ENCODE peak calls at places on chromosome 14, in six cellular contexts. N is H1, Y is neuronal stem cell, B is H9, E is IMR-90, K is mesenchymal stem cell. V is an unnamed sample.

GRCh38 chr14:68464716-68465115 is 328.2 kb downstream of the ZFP36L1 start:
- DNase-seq in E (peak; percentile 64), B (no peak), Y (no peak), K (no peak), N (no peak), V (no peak)

GRCh38 chr14:105389976-105390848 is 8.1 kb upstream of the TEX22 start:
- DNase-seq in K (no peak), E (no peak), Y (no peak), N (no peak), B (no peak), V (no peak)

GRCh38 chr14:51692646-51693045 is 40.9 kb downstream of the FRMD6 start:
- DNase-seq in N (no peak), E (peak; percentile 47), K (no peak), Y (no peak), B (no peak), V (no peak)

GRCh38 chr14:70281938-70282337 is 77.5 kb downstream of the COX16 start:
- DNase-seq in B (no peak), Y (no peak), E (no peak), K (no peak), N (no peak), V (peak; percentile 8)

GRCh38 chr14:61662001-61662400 is 33.3 kb upstream of the HIF1A start:
- DNase-seq in E (peak; percentile 11), B (no peak), Y (no peak), K (no peak), N (no peak), V (no peak)

GRCh38 chr14:72776701-72777255 is 117.1 kb downstream of the DPF3 start:
- DNase-seq in K (no peak), E (no peak), Y (no peak), B (no peak), N (no peak), V (no peak)

GRCh38 chr14:102516531-102517411 is 7.2 kb upstream of the ANKRD9 start:
- DNase-seq in B (peak; percentile 81), E (no peak), Y (peak; percentile 62), K (peak; percentile 53), N (peak; percentile 95), V (peak; percentile 82)

GRCh38 chr14:30214456-30215090 is 286.9 kb upstream of the PRKD1 start:
- DNase-seq in K (peak; percentile 65), Y (peak; percentile 48), N (no peak), B (no peak), E (peak; percentile 85), V (peak; percentile 72)

GRCh38 chr14:32980887-32981501 is 42.3 kb downstream of the NPAS3 start:
- DNase-seq in E (no peak), K (no peak), N (no peak), Y (no peak), B (no peak), V (no peak)

GRCh38 chr14:73743431-73743931 is 29.3 kb upstream of the PNMA1 start:
- DNase-seq in K (peak; percentile 79), Y (no peak), E (no peak), N (no peak), B (peak; percentile 18), V (no peak)

GRCh38 chr14:72850360-72850759 is 43.5 kb downstream of the DPF3 start:
- DNase-seq in E (no peak), N (no peak), B (no peak), Y (no peak), K (no peak), V (no peak)

GRCh38 chr14:38405851-38406630 is 150.1 kb upstream of the CLEC14A start:
- DNase-seq in B (peak; percentile 39), E (peak; percentile 66), Y (peak; percentile 40), N (no peak), K (peak; percentile 75), V (no peak)

GRCh38 chr14:61647704-61648103 is 47.6 kb upstream of the HIF1A start:
- DNase-seq in E (no peak), N (no peak), B (no peak), K (no peak), Y (no peak), V (no peak)

GRCh38 chr14:105907276-105907675 is 380.9 kb downstream of the TMEM121 start:
- DNase-seq in Y (no peak), K (no peak), N (no peak), B (no peak), E (no peak), V (no peak)

GRCh38 chr14:56648508-56649301 is 69.1 kb downstream of the TMEM260 start:
- DNase-seq in Y (peak; percentile 95), K (no peak), N (no peak), B (no peak), E (no peak), V (no peak)

GRCh38 chr14:90534838-90535555 is 138.2 kb downstream of the CALM1 start:
- DNase-seq in Y (no peak), K (no peak), N (no peak), B (no peak), E (no peak), V (no peak)

GRCh38 chr14:40410708-40411107 is 978.5 kb upstream of the FBXO33 start:
- DNase-seq in E (no peak), K (no peak), B (no peak), Y (no peak), N (no peak), V (no peak)

GRCh38 chr14:105356927-105357326 is 41.4 kb upstream of the TEX22 start:
- DNase-seq in K (no peak), N (no peak), E (no peak), B (no peak), Y (no peak), V (no peak)

GRCh38 chr14:39430762-39431415 is 1.3 kb downstream of the FBXO33 start:
- DNase-seq in N (no peak), K (no peak), B (no peak), Y (no peak), E (peak; percentile 13), V (peak; percentile 2)

GRCh38 chr14:74583689-74584434 is 28.2 kb downstream of the LTBP2 start:
- DNase-seq in Y (no peak), N (no peak), B (no peak), K (peak; percentile 73), E (peak; percentile 92), V (peak; percentile 82)

GRCh38 chr14:63933701-63934100 is 80.9 kb downstream of the SYNE2 start:
- DNase-seq in Y (peak; percentile 33), N (no peak), E (no peak), K (no peak), B (no peak), V (no peak)

DNA sequence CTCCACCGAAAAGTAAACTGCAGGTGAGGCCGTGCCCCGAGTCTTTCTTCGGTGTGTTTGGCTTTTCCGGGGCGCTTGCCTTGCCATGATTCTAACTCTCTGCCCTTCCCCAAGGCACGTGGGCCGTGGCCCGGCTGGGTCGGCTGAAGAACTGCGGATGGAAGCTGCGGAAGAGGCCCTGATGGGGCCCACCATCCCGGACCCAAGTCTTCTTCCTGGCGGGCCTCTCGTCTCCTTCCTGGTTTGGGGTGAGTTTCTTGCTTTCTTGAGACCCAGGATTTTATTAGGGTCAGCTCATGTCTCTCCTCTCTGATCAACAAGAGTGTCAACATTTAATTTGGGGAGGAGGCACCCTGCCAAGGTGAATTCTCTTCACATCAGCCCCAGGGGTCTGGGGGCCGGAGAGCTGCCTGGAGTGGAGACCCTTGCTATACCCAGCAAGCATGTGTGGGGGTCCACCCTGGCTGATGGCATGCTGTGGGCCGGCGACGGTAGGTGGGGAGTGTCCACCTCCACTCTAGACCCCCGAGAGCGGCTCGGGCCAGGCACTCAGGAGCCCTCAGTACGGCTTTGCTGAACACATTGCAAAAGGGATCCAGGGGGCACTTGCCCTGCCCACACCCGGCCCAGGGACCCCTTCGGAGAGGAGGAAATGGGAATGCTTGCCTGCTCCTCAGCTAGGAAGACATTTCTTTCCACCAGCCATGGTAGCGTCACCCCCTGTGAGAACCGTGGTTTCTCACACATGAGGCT is 10.3 kb downstream of the MEG3 start:
- DNase-seq in Y (no peak), E (no peak), K (no peak), B (no peak), N (no peak), V (no peak)
- H2BK120ac ChIP-seq in Y (peak overlapping the region; percentile 100), E (no peak overlapping the region), K (no peak overlapping the region), B (no peak overlapping the region), N (no peak overlapping the region), V (no peak overlapping the region)

DNA sequence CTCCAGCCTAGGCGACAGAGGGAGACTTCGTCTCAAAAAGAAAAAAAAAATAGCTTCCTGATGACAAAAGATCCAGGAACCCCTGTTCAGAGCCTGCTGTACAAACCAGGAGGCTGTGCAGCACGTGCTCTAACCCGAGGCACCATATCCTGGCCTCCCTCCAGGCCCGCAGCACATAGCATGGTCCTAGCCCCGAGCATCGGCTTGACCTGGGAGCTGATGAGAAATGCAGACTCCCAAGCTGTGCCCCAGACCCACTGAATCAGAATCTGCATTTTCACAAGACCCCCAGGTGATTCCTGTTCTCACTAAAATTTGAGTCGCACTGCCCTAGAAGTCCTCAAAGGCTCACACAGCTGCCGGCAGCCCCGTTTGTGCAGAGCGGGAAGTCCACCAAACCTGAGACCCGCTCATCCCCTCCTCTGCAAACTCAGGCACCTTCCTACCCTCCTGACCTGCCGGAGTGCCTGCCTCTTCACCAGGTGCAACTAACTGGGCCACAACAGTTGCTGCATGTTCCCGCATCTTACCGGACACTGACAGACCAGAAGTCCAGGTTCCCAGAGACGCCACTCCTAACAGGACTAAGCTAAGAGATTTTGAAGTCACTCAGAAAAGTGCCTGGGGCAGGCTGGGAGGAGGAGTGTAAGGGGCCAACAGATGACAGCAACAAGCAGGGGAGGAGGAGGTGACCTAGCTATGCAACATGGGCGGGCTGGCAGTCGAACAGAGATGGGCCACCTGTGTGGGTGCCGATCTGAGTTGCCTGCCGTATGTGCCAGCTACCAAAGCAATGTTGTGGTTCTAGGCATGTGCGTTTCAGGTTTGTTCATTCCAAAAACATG is 24.0 kb upstream of the RIN3 start:
- DNase-seq in K (no peak), E (no peak), Y (no peak), N (peak; percentile 40), B (peak; percentile 22), V (peak; percentile 68)
- H3K14ac ChIP-seq in K (no peak overlapping the region), E (peak overlapping the region; percentile 78), Y (no peak overlapping the region), N (no peak overlapping the region), B (no peak overlapping the region), V (no peak overlapping the region)

GRCh38 chr14:77031680-77032482 is 3.4 kb upstream of the IRF2BPL start:
- DNase-seq in E (peak; percentile 93), Y (no peak), N (no peak), K (peak; percentile 94), B (no peak), V (peak; percentile 56)

GRCh38 chr14:77033622-77034521 is 5.4 kb upstream of the IRF2BPL start:
- DNase-seq in N (peak; percentile 90), Y (peak; percentile 69), E (peak; percentile 96), B (peak; percentile 91), K (peak; percentile 96), V (peak; percentile 91)

GRCh38 chr14:77035267-77035666 is 6.8 kb upstream of the IRF2BPL start:
- DNase-seq in B (no peak), Y (no peak), E (no peak), N (no peak), K (no peak), V (no peak)

GRCh38 chr14:77032854-77033621 is 4.5 kb upstream of the IRF2BPL start:
- DNase-seq in Y (peak; percentile 75), N (peak; percentile 81), B (peak; percentile 82), E (peak; percentile 98), K (peak; percentile 99), V (peak; percentile 98)

GRCh38 chr14:77032483-77032853 is 4.0 kb upstream of the IRF2BPL start:
- DNase-seq in B (no peak), K (no peak), E (no peak), N (no peak), Y (no peak), V (no peak)
- H2BK120ac ChIP-seq in B (peak overlapping the region; percentile 85), K (peak overlapping the region; percentile 65), E (peak overlapping the region; percentile 99), N (peak overlapping the region; percentile 91), Y (peak overlapping the region; percentile 35), V (peak overlapping the region; percentile 95)

DNA sequence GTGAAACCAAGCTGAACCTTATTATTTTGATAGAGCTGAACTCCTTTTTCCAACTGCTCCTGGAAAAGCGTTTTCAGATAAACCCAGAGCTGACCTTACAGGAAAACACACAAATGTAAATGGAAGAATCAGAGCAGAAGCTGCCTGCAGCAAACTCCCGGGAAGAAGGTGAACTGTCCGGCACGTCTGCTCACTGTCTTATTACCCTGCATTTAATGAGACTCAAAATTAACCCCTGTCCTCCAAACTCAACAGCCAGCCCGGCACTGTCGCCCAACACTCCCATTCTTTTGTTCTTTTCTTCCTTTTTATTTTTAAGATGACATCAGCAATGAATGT is 1046.9 kb upstream of the FLRT2 start:
- DNase-seq in N (no peak), E (no peak), K (no peak), Y (peak; percentile 9), B (no peak), V (no peak)
- H3K14ac ChIP-seq in N (no peak overlapping the region), E (peak overlapping the region; percentile 40), K (no peak overlapping the region), Y (no peak overlapping the region), B (no peak overlapping the region), V (no peak overlapping the region)

V was measured in trophoblast cell.